ENCODE peak calls at places on chromosomes 7 and 10, in seven cellular contexts. R is sigmoid colon, Q is thyroid gland, W is K562, S is IMR-90, O is esophagus muscularis mucosa, Y is body of pancreas. L is an unnamed sample.

GRCh38 chr7:81004098-81004497 is 85.2 kb upstream of the SEMA3C start:
- DNase-seq in S (peak), Y (no peak), Q (no peak), W (no peak), R (no peak), O (no peak), L (peak)

GRCh38 chr7:22433710-22434460 is 66.1 kb downstream of the STEAP1B start:
- DNase-seq in S (peak), Y (no peak), R (no peak), Q (no peak), O (peak), W (peak), L (peak)

GRCh38 chr10:116815641-116816415 is 33.5 kb upstream of the ENO4 start:
- DNase-seq in W (no peak), S (peak), O (no peak), Q (no peak), R (no peak), Y (no peak), L (peak)

GRCh38 chr10:69348824-69349541 is 67.7 kb downstream of the TACR2 start:
- DNase-seq in Q (no peak), W (no peak), R (peak), O (peak), Y (peak), S (peak), L (peak)

GRCh38 chr7:110001254-110001938 is 1089.5 kb upstream of the LRRN3 start:
- DNase-seq in R (no peak), S (no peak), O (no peak), Y (no peak), W (no peak), Q (no peak), L (no peak)

GRCh38 chr7:31336202-31337035 is 4.1 kb downstream of the NEUROD6 start:
- DNase-seq in Y (no peak), Q (no peak), O (no peak), S (no peak), W (peak), R (no peak), L (no peak)

GRCh38 chr7:104552102-104552501 is 223.7 kb downstream of the LHFPL3 start:
- DNase-seq in Q (peak), R (no peak), W (peak), Y (peak), O (no peak), S (peak), L (peak)

GRCh38 chr7:11247545-11247944 is 273.9 kb downstream of the PHF14 start:
- DNase-seq in W (no peak), Q (no peak), S (no peak), Y (no peak), R (no peak), O (no peak), L (no peak)

GRCh38 chr7:157702311-157703023 is 365.7 kb downstream of the DNAJB6 start:
- DNase-seq in R (peak), Q (no peak), Y (no peak), S (no peak), W (no peak), O (no peak), L (no peak)

GRCh38 chr7:158976849-158977593 is 120.7 kb downstream of the DYNC2I1 start:
- DNase-seq in Y (peak), W (peak), S (peak), O (peak), R (peak), Q (peak), L (peak)

GRCh38 chr10:52533986-52534385 is 219.9 kb downstream of the DKK1 start:
- DNase-seq in S (peak), Y (no peak), W (no peak), Q (no peak), O (no peak), R (no peak), L (no peak)

GRCh38 chr7:43750016-43750887 is 8.2 kb upstream of the BLVRA start:
- DNase-seq in Q (no peak), S (peak), Y (no peak), R (no peak), W (peak), O (no peak), L (no peak)

DNA sequence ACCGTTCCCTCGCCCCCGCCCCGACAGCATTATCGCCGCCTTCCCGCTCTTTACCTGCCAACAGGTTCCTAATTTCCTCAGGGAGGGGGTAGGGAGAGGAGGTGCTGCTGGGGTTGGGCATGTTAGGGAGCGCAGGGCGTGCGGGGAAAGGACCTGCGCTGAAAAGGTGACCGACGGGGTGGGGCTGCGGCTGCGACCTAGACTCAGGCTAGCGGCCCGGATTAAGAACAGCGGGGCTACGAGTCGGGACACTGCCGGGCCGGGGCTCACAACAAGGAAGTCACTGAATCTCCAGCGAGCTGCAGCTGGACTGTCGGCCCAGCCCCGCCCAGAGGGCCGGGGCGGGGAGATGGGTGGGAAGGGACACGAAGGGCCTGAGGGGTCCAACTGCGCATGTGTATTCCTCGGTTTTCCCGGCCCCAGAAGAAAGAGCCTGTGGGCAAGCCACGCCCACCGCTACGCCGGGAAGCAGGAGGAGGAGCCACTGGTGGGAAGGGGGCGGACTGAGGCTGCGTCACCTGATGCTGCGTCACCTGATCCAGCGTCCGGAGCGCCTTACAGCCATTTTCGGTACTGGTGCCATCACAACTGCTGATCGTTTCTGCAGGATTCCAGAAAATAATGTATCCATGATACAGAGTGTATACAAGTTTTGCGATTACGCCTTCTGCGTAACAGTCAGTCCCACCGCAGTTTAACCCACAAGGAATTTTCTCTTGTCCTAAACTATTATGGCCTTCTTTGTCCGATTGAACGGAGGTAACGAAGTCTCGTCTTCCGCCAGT is at the start of gene SKAP2:
- DNase-seq in S (peak), Y (peak), R (peak), W (peak), O (peak), Q (peak), L (peak)
- TF ChIP-seq POLR2A in S (peak), Y (peak), R (peak), W (peak), O (peak), Q (peak), L (peak)

GRCh38 chr10:100998991-100999741 is 442 bp upstream of the LZTS2 start:
- DNase-seq in Q (peak), W (peak), Y (peak), R (peak), S (peak), O (peak), L (peak)
- TF ChIP-seq POLR2A in Q (peak), W (peak), Y (peak), R (peak), S (peak), O (peak), L (peak)

GRCh38 chr7:24475573-24475972 is 97.7 kb upstream of the PALS2 start:
- DNase-seq in R (no peak), Q (peak), S (no peak), Y (peak), O (no peak), W (no peak), L (no peak)

GRCh38 chr7:24477376-24477775 is 95.9 kb upstream of the PALS2 start:
- DNase-seq in S (no peak), R (no peak), Q (no peak), O (no peak), Y (no peak), W (no peak), L (no peak)

GRCh38 chr7:24476227-24476626 is 97.0 kb upstream of the PALS2 start:
- DNase-seq in R (no peak), W (no peak), O (no peak), Q (no peak), S (no peak), Y (no peak), L (no peak)

GRCh38 chr7:24480501-24480900 is 92.8 kb upstream of the PALS2 start:
- DNase-seq in O (no peak), W (no peak), Y (no peak), Q (peak), R (no peak), S (no peak), L (no peak)

GRCh38 chr7:24477807-24478655 is 95.2 kb upstream of the PALS2 start:
- DNase-seq in S (peak), Y (peak), Q (peak), O (no peak), R (no peak), W (peak), L (peak)
- TF ChIP-seq POLR2A in S (no peak), Y (no peak), Q (no peak), O (no peak), R (no peak), W (no peak), L (no peak)

GRCh38 chr10:96831200-96831866 is 765 bp upstream of the LCOR start:
- DNase-seq in R (no peak), W (no peak), Q (no peak), Y (no peak), O (no peak), S (no peak), L (no peak)
- TF ChIP-seq POLR2A in R (peak), W (no peak), Q (no peak), Y (no peak), O (no peak), S (no peak), L (no peak)

DNA sequence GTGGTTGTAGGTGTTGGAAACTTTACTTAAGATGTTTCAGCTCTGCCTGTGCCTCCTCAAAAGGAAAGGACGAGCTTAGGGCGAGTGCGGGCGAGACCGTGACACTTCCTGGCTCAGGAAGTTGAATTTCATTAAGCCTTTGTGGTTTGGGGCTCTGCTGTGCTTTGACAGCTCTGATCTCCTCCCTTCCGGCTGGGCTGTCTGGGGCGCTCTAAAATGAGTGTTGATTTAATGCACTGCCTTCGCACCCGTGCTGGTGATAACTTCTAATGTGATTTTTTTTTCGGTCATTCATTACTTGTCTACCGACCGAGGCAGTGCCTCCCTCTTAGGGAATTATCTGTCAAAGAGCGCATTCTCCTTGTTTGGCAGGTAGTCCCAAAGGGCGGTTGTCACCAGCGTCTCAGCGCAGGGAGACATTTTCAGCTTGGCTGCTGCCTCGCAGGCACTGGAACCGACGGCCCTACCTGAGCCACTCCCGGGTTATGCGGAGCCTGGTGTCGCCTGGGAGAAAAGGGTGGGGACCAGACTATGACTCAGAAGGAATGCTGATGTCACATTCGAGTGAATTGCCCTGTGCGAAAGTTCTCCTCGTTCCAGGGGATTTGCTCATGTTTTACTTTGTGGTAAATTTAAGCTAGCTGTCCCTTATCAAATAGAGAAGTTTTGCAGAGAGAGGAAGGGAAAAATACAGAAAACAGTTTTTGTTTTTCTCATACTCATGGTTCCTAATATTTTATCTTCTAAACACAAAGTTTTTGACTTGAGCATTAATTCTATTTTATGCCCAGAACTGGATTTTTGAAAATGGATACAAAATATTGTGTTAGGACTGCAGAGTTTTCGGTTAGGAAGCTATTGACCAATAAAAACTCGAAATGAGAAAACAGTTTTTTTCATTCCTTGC is 920 bp downstream of the TES start:
- DNase-seq in S (peak), R (peak), W (peak), O (peak), Y (peak), Q (peak), L (peak)
- TF ChIP-seq POLR2A in S (peak), R (peak), W (peak), O (peak), Y (peak), Q (peak), L (peak)